ENCODE peak calls at places on chromosomes 13 and 19, in seven cellular contexts. Y is heart right ventricle, M is GM06990, W is AG04450, Z is epithelial cell of esophagus, X is fibroblast of the aortic adventitia, D is RWPE1. C is an unnamed sample.

GRCh38 chr19:33403973-33404304 is 30.4 kb downstream of the CEBPG start:
- DNase-seq in M (no peak), Y (no peak), Z (no peak), X (no peak), D (no peak), W (no peak), C (no peak)

GRCh38 chr13:42055500-42056085 is 7.1 kb downstream of the DGKH start:
- DNase-seq in X (no peak), W (no peak), M (no peak), Y (no peak), Z (no peak), D (no peak), C (no peak)

GRCh38 chr13:71808708-71809107 is 58.3 kb downstream of the DACH1 start:
- DNase-seq in D (no peak), Y (no peak), Z (no peak), M (no peak), W (no peak), X (no peak), C (no peak)

GRCh38 chr19:3186377-3186688 is 603 bp downstream of the NCLN start:
- DNase-seq in X (no peak), M (no peak), D (no peak), Z (no peak), Y (no peak), W (no peak), C (peak)

GRCh38 chr19:50046649-50047503 is 21.1 kb downstream of the ZNF473 start:
- DNase-seq in M (no peak), Z (no peak), W (no peak), D (no peak), Y (peak), X (peak), C (peak)

GRCh38 chr19:40266111-40266510 is 19.0 kb downstream of the AKT2 start:
- DNase-seq in M (no peak), D (no peak), Z (no peak), W (no peak), Y (peak), X (no peak), C (no peak)

GRCh38 chr19:4987692-4988370 is 18.9 kb downstream of the KDM4B start:
- DNase-seq in Z (no peak), M (no peak), D (no peak), W (no peak), Y (no peak), X (no peak), C (peak)

GRCh38 chr13:28100149-28101121 is at the start of gene FLT3:
- DNase-seq in D (peak), X (peak), M (peak), Y (peak), Z (peak), W (no peak), C (peak)

GRCh38 chr19:8392017-8392591 is 1.9 kb downstream of the RAB11B start:
- DNase-seq in M (no peak), W (no peak), X (no peak), D (no peak), Z (no peak), Y (peak), C (peak)

GRCh38 chr13:50222569-50223332 is 207.5 kb downstream of the KCNRG start:
- DNase-seq in D (peak), M (no peak), Y (peak), W (no peak), Z (peak), X (peak), C (peak)

GRCh38 chr19:12636631-12637030 is 25.9 kb downstream of the ZNF791 start:
- DNase-seq in Y (no peak), M (no peak), Z (no peak), W (no peak), D (no peak), X (no peak), C (no peak)

GRCh38 chr19:40284501-40285352 is at the start of gene AKT2:
- DNase-seq in Z (no peak), X (peak), Y (peak), M (no peak), D (no peak), W (peak), C (peak)

GRCh38 chr13:79901336-79901735 is 420.4 kb downstream of the NDFIP2 start:
- DNase-seq in Z (peak), Y (no peak), M (no peak), X (no peak), W (no peak), D (peak), C (peak)

GRCh38 chr19:41373993-41374392 is 2.3 kb upstream of the TMEM91 start:
- DNase-seq in X (peak), W (peak), Y (peak), Z (peak), D (peak), M (no peak), C (peak)

GRCh38 chr13:107205318-107206112 is 637.6 kb upstream of the ARGLU1 start:
- DNase-seq in W (peak), M (no peak), D (peak), X (peak), Z (peak), Y (peak), C (peak)

GRCh38 chr13:73171926-73172325 is 113.1 kb downstream of the KLF5 start:
- DNase-seq in Z (peak), D (no peak), Y (no peak), X (peak), M (no peak), W (no peak), C (peak)

GRCh38 chr13:106243011-106243410 is 292.5 kb downstream of the EFNB2 start:
- DNase-seq in W (no peak), M (no peak), D (no peak), X (no peak), Z (no peak), Y (no peak), C (peak)

GRCh38 chr13:84137292-84137691 is 255.0 kb upstream of the SLITRK1 start:
- DNase-seq in X (peak), Y (no peak), D (no peak), W (no peak), M (no peak), Z (no peak), C (no peak)

GRCh38 chr19:49468746-49469447 is 5.1 kb upstream of the FLT3LG start:
- DNase-seq in M (peak), Y (peak), X (peak), W (no peak), D (peak), Z (peak), C (peak)

GRCh38 chr19:4803736-4804695 is 12.5 kb downstream of the FEM1A start:
- DNase-seq in Y (peak), D (peak), M (peak), W (no peak), Z (peak), X (peak), C (peak)

GRCh38 chr13:66074018-66074615 is 1156.0 kb downstream of the PCDH9 start:
- DNase-seq in D (no peak), W (no peak), M (no peak), Y (no peak), X (no peak), Z (peak), C (no peak)

GRCh38 chr13:49711218-49711863 is 20.1 kb upstream of the EBPL start:
- DNase-seq in X (peak), Z (peak), M (no peak), Y (no peak), D (peak), W (peak), C (peak)

GRCh38 chr13:23541221-23541620 is 29.0 kb upstream of the TNFRSF19 start:
- DNase-seq in M (no peak), Y (no peak), Z (peak), D (no peak), W (peak), X (no peak), C (no peak)

GRCh38 chr19:55097864-55098715 is 19.3 kb downstream of the PPP1R12C start:
- DNase-seq in X (no peak), D (no peak), M (no peak), Z (no peak), W (no peak), Y (no peak), C (no peak)

GRCh38 chr19:3403489-3404323 is 37.3 kb downstream of the NFIC start:
- DNase-seq in Y (peak), D (no peak), X (peak), W (peak), M (no peak), Z (peak), C (peak)

GRCh38 chr13:66618702-66619101 is 611.4 kb downstream of the PCDH9 start:
- DNase-seq in D (peak), X (peak), W (peak), M (no peak), Z (peak), Y (no peak), C (peak)

GRCh38 chr13:110047511-110047910 is 259.4 kb downstream of the COL4A1 start:
- DNase-seq in W (peak), D (no peak), M (no peak), Z (peak), X (peak), Y (peak), C (peak)

GRCh38 chr19:32919365-32919764 is 49.8 kb upstream of the SLC7A9 start:
- DNase-seq in X (no peak), M (no peak), W (no peak), Z (no peak), D (no peak), Y (no peak), C (no peak)

GRCh38 chr13:20561731-20562130 is 5.2 kb upstream of the IFT88 start:
- DNase-seq in M (no peak), X (no peak), W (no peak), Z (no peak), D (no peak), Y (no peak), C (no peak)

GRCh38 chr13:37340911-37341670 is 235.6 kb upstream of the CSNK1A1L start:
- DNase-seq in Y (no peak), W (no peak), X (no peak), D (no peak), Z (no peak), M (no peak), C (no peak)

GRCh38 chr19:37905936-37906867 is at the start of gene WDR87:
- DNase-seq in M (peak), Y (peak), W (no peak), D (peak), Z (peak), X (peak), C (no peak)

GRCh38 chr19:32908641-32909190 is 39.1 kb upstream of the SLC7A9 start:
- DNase-seq in Z (peak), Y (no peak), M (no peak), D (no peak), X (no peak), W (no peak), C (no peak)

GRCh38 chr13:40363653-40364052 is 302.8 kb downstream of the FOXO1 start:
- DNase-seq in Y (no peak), W (no peak), M (no peak), X (no peak), D (no peak), Z (no peak), C (no peak)

GRCh38 chr13:34627905-34628682 is 314.0 kb upstream of the NBEA start:
- DNase-seq in Y (no peak), X (no peak), W (no peak), D (no peak), M (no peak), Z (no peak), C (peak)

GRCh38 chr13:110677731-110678545 is 28.0 kb downstream of the CARS2 start:
- DNase-seq in D (no peak), W (no peak), Z (no peak), M (no peak), X (no peak), Y (no peak), C (no peak)

GRCh38 chr13:79044415-79044814 is 361.6 kb downstream of the RBM26 start:
- DNase-seq in D (peak), Y (no peak), Z (peak), X (no peak), M (no peak), W (no peak), C (no peak)

GRCh38 chr19:33376423-33376822 is 2.9 kb downstream of the CEBPG start:
- DNase-seq in D (peak), W (no peak), Z (peak), Y (peak), M (no peak), X (peak), C (peak)

GRCh38 chr13:97238883-97239282 is 16.8 kb downstream of the MBNL2 start:
- DNase-seq in Y (no peak), X (no peak), D (no peak), W (no peak), M (no peak), Z (no peak), C (no peak)

GRCh38 chr13:98866882-98867281 is 111.0 kb downstream of the DOCK9 start:
- DNase-seq in X (no peak), W (no peak), M (no peak), D (no peak), Z (no peak), Y (no peak), C (no peak)

GRCh38 chr13:98873377-98874028 is 104.4 kb downstream of the DOCK9 start:
- DNase-seq in Z (no peak), Y (no peak), W (no peak), D (no peak), X (no peak), M (no peak), C (no peak)

GRCh38 chr13:98868932-98869331 is 108.9 kb downstream of the DOCK9 start:
- DNase-seq in W (no peak), Y (no peak), D (no peak), X (no peak), M (no peak), Z (no peak), C (no peak)

GRCh38 chr13:98871727-98872126 is 106.1 kb downstream of the DOCK9 start:
- DNase-seq in Z (no peak), M (no peak), W (no peak), Y (no peak), D (no peak), X (no peak), C (no peak)

DNA sequence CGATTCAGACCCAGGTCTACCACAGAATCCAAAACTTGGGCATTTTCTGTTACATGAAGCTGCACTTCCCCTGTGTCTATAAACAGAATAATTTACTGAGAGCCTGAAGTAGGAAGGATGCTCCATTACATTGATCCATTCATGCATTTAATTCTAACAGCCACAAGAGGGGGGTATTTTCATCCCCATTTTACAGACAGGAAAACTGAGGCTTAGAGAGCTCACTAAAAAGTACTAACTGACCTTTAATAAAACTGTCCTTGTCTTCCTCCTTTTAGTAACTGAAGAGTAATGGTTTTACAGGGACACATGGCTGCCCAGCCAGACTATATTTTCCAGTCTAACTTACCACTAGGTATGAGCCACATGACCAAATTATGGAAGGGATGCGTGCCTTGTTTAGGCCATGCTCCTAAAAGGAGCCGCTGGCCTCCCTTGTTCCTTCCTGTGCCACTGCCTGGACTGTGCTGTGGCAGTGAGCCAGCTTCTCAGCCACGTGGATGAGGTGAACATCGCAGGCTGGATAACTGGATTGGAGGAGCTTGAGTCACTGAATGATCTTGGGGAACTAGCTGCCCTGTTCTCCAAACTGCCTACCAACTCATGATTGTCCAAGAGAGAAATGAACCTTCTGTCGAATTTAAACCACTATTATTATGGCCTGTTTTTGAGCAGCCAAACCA is 108.3 kb downstream of the DOCK9 start:
- DNase-seq in W (no peak), Z (peak), M (no peak), D (no peak), Y (peak), X (peak), C (no peak)
- TF ChIP-seq CTCF in W (peak), Z (peak), M (peak), D (no peak), Y (no peak), X (peak), C (peak)

GRCh38 chr13:45466359-45466758 is 1.6 kb downstream of the COG3 start:
- DNase-seq in Y (no peak), D (no peak), W (no peak), M (no peak), Z (no peak), X (no peak), C (no peak)

GRCh38 chr13:45468676-45469075 is 3.9 kb downstream of the COG3 start:
- DNase-seq in D (no peak), Y (no peak), X (no peak), Z (peak), M (no peak), W (no peak), C (no peak)

GRCh38 chr13:45464141-45464686 is 525 bp upstream of the COG3 start:
- DNase-seq in W (no peak), D (no peak), Y (no peak), M (no peak), Z (no peak), X (no peak), C (no peak)

DNA sequence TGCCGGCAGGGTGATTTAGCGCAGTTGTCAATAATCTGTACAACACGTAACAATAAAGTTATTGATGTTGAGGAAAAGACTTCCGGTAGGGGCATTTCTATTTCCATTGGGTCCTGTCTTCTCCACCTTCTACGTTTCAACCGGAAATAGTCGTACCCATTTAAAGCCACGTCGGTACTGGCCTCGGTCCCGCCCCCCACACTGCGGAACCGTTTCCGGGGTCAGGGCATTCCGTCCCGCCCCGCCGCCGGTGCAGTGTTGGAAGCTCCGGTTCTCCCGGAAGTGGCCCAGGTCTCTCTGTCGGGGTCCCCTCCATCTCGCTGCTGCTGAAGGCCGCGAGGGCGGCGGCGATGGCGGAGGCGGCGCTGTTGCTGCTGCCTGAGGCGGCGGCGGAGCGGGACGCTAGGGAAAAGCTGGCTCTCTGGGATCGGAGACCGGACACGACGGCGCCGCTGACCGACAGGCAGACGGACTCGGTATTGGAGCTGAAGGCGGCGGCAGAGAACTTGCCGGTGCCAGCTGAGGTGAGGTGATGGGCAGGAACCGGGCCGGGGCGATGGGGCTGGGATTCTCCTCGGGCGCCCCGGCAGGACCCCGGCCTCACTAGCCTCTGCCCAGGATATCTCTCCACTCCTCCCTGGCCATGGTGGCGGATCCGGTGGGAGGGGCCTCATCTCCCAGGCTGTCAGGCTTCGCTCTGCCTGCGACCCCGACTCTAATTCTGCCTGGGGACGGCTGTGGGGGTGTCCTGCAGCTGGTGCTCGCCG is at the start of gene COG3:
- DNase-seq in Z (peak), Y (peak), M (peak), W (peak), X (peak), D (peak), C (peak)
- TF ChIP-seq CTCF in Z (no peak), Y (peak), M (peak), W (peak), X (peak), D (peak), C (peak)

GRCh38 chr19:42634409-42635232 is 39.9 kb upstream of the CEACAM8 start:
- DNase-seq in Z (peak), M (peak), X (peak), Y (no peak), W (no peak), D (peak), C (peak)
- TF ChIP-seq CTCF in Z (peak), M (peak), X (peak), Y (no peak), W (peak), D (peak), C (peak)

DNA sequence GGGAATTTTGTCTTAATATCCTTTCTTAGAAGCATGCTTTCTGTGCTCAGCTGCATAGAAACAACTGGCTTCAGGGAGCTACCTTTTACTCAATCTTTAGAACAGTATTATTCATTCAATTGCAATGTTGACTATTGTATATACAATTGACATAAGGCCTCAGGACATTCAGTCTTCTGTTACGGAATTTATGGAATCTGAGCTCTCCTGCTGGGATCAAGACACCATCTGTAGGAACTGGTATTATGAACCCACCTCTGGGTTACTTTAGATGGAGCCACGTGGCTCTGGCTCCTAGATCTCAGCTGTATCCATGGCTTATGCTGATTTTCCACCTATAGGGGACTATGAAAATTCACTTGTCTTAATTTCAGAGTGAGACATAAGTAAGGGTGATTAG is 716.2 kb upstream of the GPC6 start:
- DNase-seq in M (no peak), X (peak), Z (peak), D (peak), W (peak), Y (no peak), C (no peak)
- TF ChIP-seq CTCF in M (no peak), X (no peak), Z (no peak), D (no peak), W (no peak), Y (no peak), C (no peak)

GRCh38 chr13:59750860-59751259 is 412.9 kb downstream of the DIAPH3 start:
- DNase-seq in D (no peak), W (peak), M (no peak), Z (peak), Y (no peak), X (peak), C (peak)
- TF ChIP-seq CTCF in D (no peak), W (peak), M (no peak), Z (no peak), Y (no peak), X (no peak), C (no peak)

DNA sequence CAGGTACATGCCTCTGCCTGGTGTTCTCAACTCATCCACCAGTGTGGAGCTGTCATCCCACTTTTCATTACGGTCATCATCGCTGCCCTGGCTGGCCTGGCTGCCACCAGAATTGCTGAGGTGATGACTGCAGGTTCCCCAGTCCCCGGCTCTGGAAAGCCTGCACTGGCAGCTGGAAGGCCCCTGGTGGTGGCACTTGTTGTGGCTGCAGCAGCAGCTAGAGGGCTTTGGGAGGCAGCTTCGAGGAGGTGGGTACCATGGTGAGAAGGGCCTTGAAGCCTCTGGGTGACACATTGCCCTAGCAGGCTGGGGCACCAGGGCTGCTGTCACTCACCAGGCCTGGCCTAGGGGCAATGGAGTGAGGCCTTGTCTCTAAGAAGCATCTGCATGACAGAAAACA is 25.3 kb upstream of the ZNF14 start:
- DNase-seq in W (no peak), D (no peak), Y (no peak), X (no peak), M (no peak), Z (no peak), C (no peak)
- TF ChIP-seq CTCF in W (no peak), D (no peak), Y (no peak), X (no peak), M (no peak), Z (no peak), C (no peak)

GRCh38 chr19:18339703-18340102 is 695 bp upstream of the PGPEP1 start:
- DNase-seq in X (peak), W (no peak), D (no peak), Y (no peak), M (no peak), Z (no peak), C (no peak)
- TF ChIP-seq CTCF in X (peak), W (peak), D (no peak), Y (no peak), M (peak), Z (no peak), C (peak)